ENCODE peak calls at places on chromosomes 13 and 19, in nine cellular contexts. O is activated T-cell treated with anti-CD3 and anti-CD28 coated beads for 48 hours; G is AG09319; K is stimulated activated CD8-positive, alpha-beta memory T cell treated with anti-CD3 and anti-CD28 coated beads, Interleukin-7, amount 100 ng/mL, for 1 hour; W is activated CD4-positive, alpha-beta T cell treated with anti-CD3 and anti-CD28 coated beads, Interleukin-2, amount 50 U/mL, for 1 hour; B is Caco-2; P is HFF-Myc; U is amniotic stem cell; S is mucosa of gallbladder. D is an unnamed sample.

GRCh38 chr19:30690525-30690924 is 318.3 kb downstream of the ZNF536 start:
- DNase-seq in O (no peak), G (no peak), K (no peak), W (no peak), B (no peak), P (no peak), U (no peak), S (no peak), D (no peak)

GRCh38 chr19:6521718-6522646 is 8.8 kb upstream of the TNFSF9 start:
- DNase-seq in O (peak; percentile 39), G (no peak), K (peak; percentile 42), W (peak; percentile 51), B (no peak), P (no peak), U (no peak), S (no peak), D (peak; percentile 82)

GRCh38 chr19:52336976-52337375 is 933 bp downstream of the ZNF610 start:
- DNase-seq in O (no peak), G (no peak), K (no peak), W (no peak), B (no peak), P (no peak), U (no peak), S (no peak), D (no peak)

GRCh38 chr13:42893346-42893745 is 98.7 kb downstream of the EPSTI1 start:
- DNase-seq in O (no peak), G (no peak), K (no peak), W (no peak), B (peak; percentile 46), P (no peak), U (no peak), S (no peak), D (no peak)

GRCh38 chr13:95494082-95494681 is 58.3 kb upstream of the CLDN10 start:
- DNase-seq in O (no peak), G (peak; percentile 27), K (no peak), W (no peak), B (no peak), P (peak; percentile 70), U (peak; percentile 32), S (no peak), D (peak; percentile 30)

GRCh38 chr13:82330499-82330898 is 1551.8 kb downstream of the SLITRK1 start:
- DNase-seq in O (no peak), G (no peak), K (no peak), W (no peak), B (no peak), P (no peak), U (no peak), S (no peak), D (no peak)

GRCh38 chr13:20461481-20461859 is 64.2 kb downstream of the CRYL1 start:
- DNase-seq in O (peak; percentile 18), G (no peak), K (no peak), W (no peak), B (no peak), P (peak; percentile 4), U (no peak), S (no peak), D (no peak)

GRCh38 chr19:55118401-55118991 is 1.1 kb upstream of the PPP1R12C start:
- DNase-seq in O (no peak), G (no peak), K (no peak), W (no peak), B (peak; percentile 37), P (no peak), U (no peak), S (peak; percentile 45), D (no peak)

GRCh38 chr19:17525141-17525540 is 13.7 kb downstream of the PGLS start:
- DNase-seq in O (no peak), G (no peak), K (no peak), W (no peak), B (no peak), P (no peak), U (no peak), S (no peak), D (no peak)

GRCh38 chr13:80337706-80338105 is 3.2 kb downstream of the SPRY2 start:
- DNase-seq in O (no peak), G (no peak), K (no peak), W (no peak), B (no peak), P (no peak), U (no peak), S (no peak), D (no peak)